ENCODE peak calls at places on chromosomes 13 and 19, in eight cellular contexts. R is effector memory CD4-positive, alpha-beta T cell; I is hypothalamus; C is HEK293T; L is stimulated activated CD8-positive, alpha-beta memory T cell treated with anti-CD3 and anti-CD28 coated beads, Interleukin-2, amount 100 ng/mL, for 48 hours; X is GOT3; T is tibial nerve; K is activated T-helper 1 cell treated with anti-CD3 and anti-CD28 coated beads, Interleukin-2, amount 50 U/mL, for 16 hours. B is an unnamed sample.

GRCh38 chr19:28793391-28794168 is 419.4 kb downstream of the UQCRFS1 start:
- DNase-seq in R (no peak), I (no peak), C (no peak), L (no peak), X (no peak), T (no peak), K (no peak), B (no peak)

GRCh38 chr19:47124937-47125668 is 5.5 kb upstream of the SAE1 start:
- DNase-seq in R (no peak), I (no peak), C (peak), L (no peak), X (no peak), T (no peak), K (no peak), B (peak)

GRCh38 chr19:52603558-52604207 is 33.6 kb downstream of the ZNF701 start:
- DNase-seq in R (no peak), I (no peak), C (no peak), L (no peak), X (no peak), T (no peak), K (no peak), B (no peak)

GRCh38 chr19:44710483-44710882 is 11.5 kb downstream of the CEACAM16 start:
- DNase-seq in R (no peak), I (no peak), C (no peak), L (no peak), X (no peak), T (no peak), K (no peak), B (no peak)

GRCh38 chr13:112101360-112101930 is 34.5 kb downstream of the SOX1 start:
- DNase-seq in R (no peak), I (no peak), C (no peak), L (no peak), X (no peak), T (no peak), K (no peak), B (no peak)

GRCh38 chr19:55452381-55453325 is 8.8 kb downstream of the ISOC2 start:
- DNase-seq in R (no peak), I (peak), C (peak), L (no peak), X (no peak), T (peak), K (peak), B (peak)

GRCh38 chr13:63438951-63439350 is 2023.3 kb upstream of the PCDH20 start:
- DNase-seq in R (no peak), I (no peak), C (no peak), L (no peak), X (no peak), T (no peak), K (no peak), B (no peak)

GRCh38 chr13:40221131-40221459 is 445.3 kb downstream of the FOXO1 start:
- DNase-seq in R (no peak), I (no peak), C (no peak), L (no peak), X (no peak), T (no peak), K (no peak), B (no peak)

GRCh38 chr13:94673841-94674240 is 38.5 kb downstream of the SOX21 start:
- DNase-seq in R (no peak), I (no peak), C (no peak), L (no peak), X (no peak), T (no peak), K (no peak), B (no peak)

GRCh38 chr13:36088001-36088400 is 43.2 kb downstream of the DCLK1 start:
- DNase-seq in R (no peak), I (no peak), C (no peak), L (no peak), X (no peak), T (no peak), K (no peak), B (no peak)

GRCh38 chr19:18421371-18421959 is 2.3 kb downstream of the SSBP4 start:
- DNase-seq in R (no peak), I (no peak), C (no peak), L (no peak), X (no peak), T (no peak), K (no peak), B (no peak)

GRCh38 chr19:14410054-14410774 is 8.9 kb downstream of the DDX39A start:
- DNase-seq in R (no peak), I (no peak), C (no peak), L (no peak), X (no peak), T (no peak), K (no peak), B (no peak)

B was measured in NCI-H526.